ENCODE peak calls at places on chromosomes 4 and X, in six cellular contexts. One of them, this sample, is unnamed.

GRCh38 chr4:40003986-40004385 is 26.3 kb upstream of the PDS5A start:
- DNase-seq in A172: no peak
- DNase-seq in activated T-helper 1 cell treated with Interleukin-2 at 50 U/mL for 16 hours: no peak
- DNase-seq in OCI-LY7: peak; percentile 26
- DNase-seq in RCC 7860: no peak
- DNase-seq in stimulated activated CD4-positive, alpha-beta T cell treated with anti-CD3 and anti-CD28 coated beads, Interleukin-1b, Interleukin-23, amount 100 ng/mL, for 24 hours: no peak
- DNase-seq in this sample: peak; percentile 35

GRCh38 chrX:115960440-115961084 is 210.0 kb upstream of the AGTR2 start:
- DNase-seq in A172: no peak
- DNase-seq in activated T-helper 1 cell treated with Interleukin-2 at 50 U/mL for 16 hours: no peak
- DNase-seq in OCI-LY7: no peak
- DNase-seq in RCC 7860: no peak
- DNase-seq in stimulated activated CD4-positive, alpha-beta T cell treated with anti-CD3 and anti-CD28 coated beads, Interleukin-1b, Interleukin-23, amount 100 ng/mL, for 24 hours: no peak
- DNase-seq in this sample: no peak

GRCh38 chr4:52996261-52997131 is 134.4 kb downstream of the RASL11B start:
- DNase-seq in A172: no peak
- DNase-seq in activated T-helper 1 cell treated with Interleukin-2 at 50 U/mL for 16 hours: no peak
- DNase-seq in OCI-LY7: no peak
- DNase-seq in RCC 7860: no peak
- DNase-seq in stimulated activated CD4-positive, alpha-beta T cell treated with anti-CD3 and anti-CD28 coated beads, Interleukin-1b, Interleukin-23, amount 100 ng/mL, for 24 hours: no peak
- DNase-seq in this sample: peak; percentile 77

GRCh38 chrX:17689971-17690409 is 47.3 kb upstream of the SCML1 start:
- DNase-seq in A172: peak; percentile 80
- DNase-seq in activated T-helper 1 cell treated with Interleukin-2 at 50 U/mL for 16 hours: no peak
- DNase-seq in OCI-LY7: peak; percentile 36
- DNase-seq in RCC 7860: peak; percentile 6
- DNase-seq in stimulated activated CD4-positive, alpha-beta T cell treated with anti-CD3 and anti-CD28 coated beads, Interleukin-1b, Interleukin-23, amount 100 ng/mL, for 24 hours: peak; percentile 15
- DNase-seq in this sample: peak; percentile 87

GRCh38 chrX:43333543-43333942 is 322.6 kb upstream of the MAOA start:
- DNase-seq in A172: no peak
- DNase-seq in activated T-helper 1 cell treated with Interleukin-2 at 50 U/mL for 16 hours: no peak
- DNase-seq in OCI-LY7: peak; percentile 29
- DNase-seq in RCC 7860: no peak
- DNase-seq in stimulated activated CD4-positive, alpha-beta T cell treated with anti-CD3 and anti-CD28 coated beads, Interleukin-1b, Interleukin-23, amount 100 ng/mL, for 24 hours: no peak
- DNase-seq in this sample: no peak

GRCh38 chrX:153638436-153639176 is 8.4 kb upstream of the DUSP9 start:
- DNase-seq in A172: no peak
- DNase-seq in activated T-helper 1 cell treated with Interleukin-2 at 50 U/mL for 16 hours: no peak
- DNase-seq in OCI-LY7: no peak
- DNase-seq in RCC 7860: no peak
- DNase-seq in stimulated activated CD4-positive, alpha-beta T cell treated with anti-CD3 and anti-CD28 coated beads, Interleukin-1b, Interleukin-23, amount 100 ng/mL, for 24 hours: no peak
- DNase-seq in this sample: no peak

GRCh38 chr4:78331965-78332364 is 219.6 kb upstream of the ANXA3 start:
- DNase-seq in A172: no peak
- DNase-seq in activated T-helper 1 cell treated with Interleukin-2 at 50 U/mL for 16 hours: no peak
- DNase-seq in OCI-LY7: no peak
- DNase-seq in RCC 7860: no peak
- DNase-seq in stimulated activated CD4-positive, alpha-beta T cell treated with anti-CD3 and anti-CD28 coated beads, Interleukin-1b, Interleukin-23, amount 100 ng/mL, for 24 hours: no peak
- DNase-seq in this sample: no peak

GRCh38 chrX:49761481-49761880 is 65.7 kb upstream of the PAGE1 start:
- DNase-seq in A172: no peak
- DNase-seq in activated T-helper 1 cell treated with Interleukin-2 at 50 U/mL for 16 hours: no peak
- DNase-seq in OCI-LY7: peak; percentile 7
- DNase-seq in RCC 7860: no peak
- DNase-seq in stimulated activated CD4-positive, alpha-beta T cell treated with anti-CD3 and anti-CD28 coated beads, Interleukin-1b, Interleukin-23, amount 100 ng/mL, for 24 hours: no peak
- DNase-seq in this sample: peak; percentile 20

GRCh38 chr4:132316738-132317137 is 832.4 kb upstream of the PCDH10 start:
- DNase-seq in A172: no peak
- DNase-seq in activated T-helper 1 cell treated with Interleukin-2 at 50 U/mL for 16 hours: no peak
- DNase-seq in OCI-LY7: no peak
- DNase-seq in RCC 7860: no peak
- DNase-seq in stimulated activated CD4-positive, alpha-beta T cell treated with anti-CD3 and anti-CD28 coated beads, Interleukin-1b, Interleukin-23, amount 100 ng/mL, for 24 hours: no peak
- DNase-seq in this sample: no peak

GRCh38 chr4:122117743-122118142 is 34.4 kb upstream of the BLTP1 start:
- DNase-seq in A172: peak; percentile 41
- DNase-seq in activated T-helper 1 cell treated with Interleukin-2 at 50 U/mL for 16 hours: peak; percentile 9
- DNase-seq in OCI-LY7: no peak
- DNase-seq in RCC 7860: no peak
- DNase-seq in stimulated activated CD4-positive, alpha-beta T cell treated with anti-CD3 and anti-CD28 coated beads, Interleukin-1b, Interleukin-23, amount 100 ng/mL, for 24 hours: no peak
- DNase-seq in this sample: peak; percentile 15

GRCh38 chr4:1462768-1463075 is 56.5 kb upstream of the NKX1-1 start:
- DNase-seq in A172: no peak
- DNase-seq in activated T-helper 1 cell treated with Interleukin-2 at 50 U/mL for 16 hours: no peak
- DNase-seq in OCI-LY7: no peak
- DNase-seq in RCC 7860: no peak
- DNase-seq in stimulated activated CD4-positive, alpha-beta T cell treated with anti-CD3 and anti-CD28 coated beads, Interleukin-1b, Interleukin-23, amount 100 ng/mL, for 24 hours: no peak
- DNase-seq in this sample: no peak

GRCh38 chr4:142566243-142566642 is 279.9 kb downstream of the INPP4B start:
- DNase-seq in A172: no peak
- DNase-seq in activated T-helper 1 cell treated with Interleukin-2 at 50 U/mL for 16 hours: no peak
- DNase-seq in OCI-LY7: no peak
- DNase-seq in RCC 7860: no peak
- DNase-seq in stimulated activated CD4-positive, alpha-beta T cell treated with anti-CD3 and anti-CD28 coated beads, Interleukin-1b, Interleukin-23, amount 100 ng/mL, for 24 hours: no peak
- DNase-seq in this sample: no peak

GRCh38 chrX:41029332-41029731 is 55.9 kb upstream of the USP9X start:
- DNase-seq in A172: no peak
- DNase-seq in activated T-helper 1 cell treated with Interleukin-2 at 50 U/mL for 16 hours: no peak
- DNase-seq in OCI-LY7: no peak
- DNase-seq in RCC 7860: no peak
- DNase-seq in stimulated activated CD4-positive, alpha-beta T cell treated with anti-CD3 and anti-CD28 coated beads, Interleukin-1b, Interleukin-23, amount 100 ng/mL, for 24 hours: no peak
- DNase-seq in this sample: no peak

GRCh38 chrX:81121513-81122363 is 80.0 kb downstream of the HMGN5 start:
- DNase-seq in A172: peak; percentile 61
- DNase-seq in activated T-helper 1 cell treated with Interleukin-2 at 50 U/mL for 16 hours: peak; percentile 72
- DNase-seq in OCI-LY7: peak; percentile 91
- DNase-seq in RCC 7860: peak; percentile 71
- DNase-seq in stimulated activated CD4-positive, alpha-beta T cell treated with anti-CD3 and anti-CD28 coated beads, Interleukin-1b, Interleukin-23, amount 100 ng/mL, for 24 hours: peak; percentile 75
- DNase-seq in this sample: peak; percentile 92

GRCh38 chr4:8940792-8941491 is 69.3 kb upstream of the HMX1 start:
- DNase-seq in A172: no peak
- DNase-seq in activated T-helper 1 cell treated with Interleukin-2 at 50 U/mL for 16 hours: no peak
- DNase-seq in OCI-LY7: no peak
- DNase-seq in RCC 7860: no peak
- DNase-seq in stimulated activated CD4-positive, alpha-beta T cell treated with anti-CD3 and anti-CD28 coated beads, Interleukin-1b, Interleukin-23, amount 100 ng/mL, for 24 hours: no peak
- DNase-seq in this sample: no peak

GRCh38 chr4:123976285-123976684 is 579.7 kb downstream of the SPRY1 start:
- DNase-seq in A172: no peak
- DNase-seq in activated T-helper 1 cell treated with Interleukin-2 at 50 U/mL for 16 hours: no peak
- DNase-seq in OCI-LY7: peak; percentile 87
- DNase-seq in RCC 7860: no peak
- DNase-seq in stimulated activated CD4-positive, alpha-beta T cell treated with anti-CD3 and anti-CD28 coated beads, Interleukin-1b, Interleukin-23, amount 100 ng/mL, for 24 hours: no peak
- DNase-seq in this sample: no peak

GRCh38 chr4:75823812-75824211 is 78.4 kb downstream of the PPEF2 start:
- DNase-seq in A172: no peak
- DNase-seq in activated T-helper 1 cell treated with Interleukin-2 at 50 U/mL for 16 hours: no peak
- DNase-seq in OCI-LY7: no peak
- DNase-seq in RCC 7860: no peak
- DNase-seq in stimulated activated CD4-positive, alpha-beta T cell treated with anti-CD3 and anti-CD28 coated beads, Interleukin-1b, Interleukin-23, amount 100 ng/mL, for 24 hours: no peak
- DNase-seq in this sample: no peak

GRCh38 chrX:103099706-103100105 is 6.8 kb upstream of the NXF3 start:
- DNase-seq in A172: peak; percentile 4
- DNase-seq in activated T-helper 1 cell treated with Interleukin-2 at 50 U/mL for 16 hours: no peak
- DNase-seq in OCI-LY7: no peak
- DNase-seq in RCC 7860: no peak
- DNase-seq in stimulated activated CD4-positive, alpha-beta T cell treated with anti-CD3 and anti-CD28 coated beads, Interleukin-1b, Interleukin-23, amount 100 ng/mL, for 24 hours: no peak
- DNase-seq in this sample: no peak

GRCh38 chr4:80201326-80202151 is 4.2 kb downstream of the PRDM8 start:
- DNase-seq in A172: no peak
- DNase-seq in activated T-helper 1 cell treated with Interleukin-2 at 50 U/mL for 16 hours: peak; percentile 49
- DNase-seq in OCI-LY7: peak; percentile 5
- DNase-seq in RCC 7860: no peak
- DNase-seq in stimulated activated CD4-positive, alpha-beta T cell treated with anti-CD3 and anti-CD28 coated beads, Interleukin-1b, Interleukin-23, amount 100 ng/mL, for 24 hours: peak; percentile 34
- DNase-seq in this sample: peak; percentile 53

GRCh38 chrX:56802921-56803848 is 74.1 kb downstream of the NBDY start:
- DNase-seq in A172: peak; percentile 63
- DNase-seq in activated T-helper 1 cell treated with Interleukin-2 at 50 U/mL for 16 hours: peak; percentile 60
- DNase-seq in OCI-LY7: no peak
- DNase-seq in RCC 7860: no peak
- DNase-seq in stimulated activated CD4-positive, alpha-beta T cell treated with anti-CD3 and anti-CD28 coated beads, Interleukin-1b, Interleukin-23, amount 100 ng/mL, for 24 hours: no peak
- DNase-seq in this sample: peak; percentile 72

GRCh38 chr4:169070895-169071218 is 60.8 kb upstream of the CBR4 start:
- DNase-seq in A172: peak; percentile 63
- DNase-seq in activated T-helper 1 cell treated with Interleukin-2 at 50 U/mL for 16 hours: no peak
- DNase-seq in OCI-LY7: no peak
- DNase-seq in RCC 7860: no peak
- DNase-seq in stimulated activated CD4-positive, alpha-beta T cell treated with anti-CD3 and anti-CD28 coated beads, Interleukin-1b, Interleukin-23, amount 100 ng/mL, for 24 hours: no peak
- DNase-seq in this sample: peak; percentile 60

This sample was measured in adipocyte.